ENCODE peak calls at places on chromosomes 13 and 19, in eight cellular contexts. J is heart left ventricle; X is coronary artery; S is WERI-Rb-1; V is naive thymus-derived CD4-positive, alpha-beta T cell; M is thoracic aorta; K is ascending aorta; C is H1. F is an unnamed sample.
A peak's percentile ranks its signal among the peaks of the same experiment; 100 is the strongest.

GRCh38 chr19:4707956-4708650 is 15.5 kb downstream of the DPP9 start:
- DNase-seq in C (no peak), J (peak; percentile 84), X (no peak), S (no peak), M (no peak), V (no peak), K (peak; percentile 73), F (no peak)

GRCh38 chr19:28737526-28737925 is 475.4 kb downstream of the UQCRFS1 start:
- DNase-seq in X (no peak), C (no peak), V (no peak), M (no peak), S (no peak), K (no peak), J (no peak), F (no peak)

GRCh38 chr13:32911506-32911905 is 104.7 kb upstream of the KL start:
- DNase-seq in J (no peak), M (no peak), X (no peak), V (peak; percentile 29), C (no peak), S (peak; percentile 48), K (no peak), F (peak; percentile 50)

GRCh38 chr13:36086117-36086516 is 45.1 kb downstream of the DCLK1 start:
- DNase-seq in M (no peak), X (no peak), J (no peak), S (peak; percentile 13), C (no peak), V (no peak), K (no peak), F (no peak)

GRCh38 chr13:51364404-51365008 is 25.0 kb downstream of the SERPINE3 start:
- DNase-seq in J (no peak), M (no peak), K (no peak), V (no peak), C (no peak), X (no peak), S (no peak), F (no peak)

GRCh38 chr13:40118337-40118736 is 462.9 kb downstream of the COG6 start:
- DNase-seq in S (no peak), V (no peak), J (no peak), K (no peak), C (no peak), X (no peak), M (no peak), F (no peak)

GRCh38 chr19:54430306-54431254 is 15.3 kb downstream of the TTYH1 start:
- DNase-seq in K (no peak), J (no peak), C (peak; percentile 94), S (peak; percentile 67), X (no peak), M (no peak), V (peak; percentile 30), F (peak; percentile 37)

GRCh38 chr13:48144413-48145035 is 49.6 kb upstream of the MED4 start:
- DNase-seq in K (peak; percentile 72), X (no peak), J (peak; percentile 59), S (no peak), C (no peak), M (no peak), V (peak; percentile 27), F (no peak)

GRCh38 chr13:67632590-67632989 is 402.5 kb upstream of the PCDH9 start:
- DNase-seq in C (no peak), M (no peak), J (no peak), K (no peak), S (no peak), V (no peak), X (no peak), F (no peak)

GRCh38 chr13:109043561-109044075 is 414.2 kb downstream of the MYO16 start:
- DNase-seq in M (no peak), C (no peak), K (no peak), S (peak; percentile 80), X (no peak), J (no peak), V (no peak), F (no peak)

GRCh38 chr13:52695856-52696255 is 43.2 kb downstream of the SUGT1 start:
- DNase-seq in J (no peak), C (no peak), X (no peak), M (no peak), K (no peak), V (no peak), S (no peak), F (no peak)

GRCh38 chr13:100291626-100292025 is 202.7 kb downstream of the PCCA start:
- DNase-seq in M (no peak), V (no peak), K (no peak), S (no peak), C (no peak), J (no peak), X (no peak), F (no peak)

GRCh38 chr19:679418-680286 is 3.5 kb downstream of the FSTL3 start:
- DNase-seq in S (peak; percentile 44), J (peak; percentile 90), K (peak; percentile 88), M (no peak), V (peak; percentile 28), C (no peak), X (peak; percentile 92), F (peak; percentile 62)

GRCh38 chr13:87669379-87669978 is 1.7 kb upstream of the SLITRK5 start:
- DNase-seq in S (peak; percentile 65), K (no peak), J (no peak), X (no peak), C (no peak), M (no peak), V (no peak), F (peak; percentile 22)

GRCh38 chr13:83780201-83780600 is 102.1 kb downstream of the SLITRK1 start:
- DNase-seq in M (no peak), J (no peak), C (no peak), K (no peak), S (peak; percentile 30), V (no peak), X (no peak), F (peak; percentile 39)

GRCh38 chr19:6876790-6877189 is 10.6 kb upstream of the ADGRE1 start:
- DNase-seq in X (no peak), S (no peak), K (no peak), J (no peak), V (no peak), C (no peak), M (no peak), F (no peak)

GRCh38 chr13:78787189-78787588 is 128.2 kb upstream of the OBI1 start:
- DNase-seq in V (no peak), K (no peak), X (no peak), M (no peak), J (no peak), C (no peak), S (no peak), F (peak; percentile 65)

GRCh38 chr19:50697414-50698124 is 22.0 kb downstream of the SHANK1 start:
- DNase-seq in V (no peak), X (no peak), K (no peak), J (no peak), M (no peak), C (no peak), S (no peak), F (no peak)

GRCh38 chr19:41018736-41019290 is 27.7 kb downstream of the CYP2B6 start:
- DNase-seq in C (no peak), M (no peak), S (no peak), V (no peak), K (no peak), J (no peak), X (peak; percentile 17), F (no peak)

GRCh38 chr19:13155472-13156284 is 5.5 kb downstream of the IER2 start:
- DNase-seq in S (peak; percentile 30), M (no peak), C (peak; percentile 89), V (peak; percentile 82), X (peak; percentile 93), K (peak; percentile 91), J (peak; percentile 91), F (peak; percentile 95)

GRCh38 chr13:20191902-20192469 is 752 bp downstream of the GJB2 start:
- DNase-seq in C (peak; percentile 65), J (no peak), S (no peak), X (peak; percentile 38), V (no peak), K (no peak), M (no peak), F (no peak)

GRCh38 chr13:21901772-21902708 is 231.2 kb downstream of the FGF9 start:
- DNase-seq in S (no peak), C (no peak), X (no peak), M (no peak), K (no peak), J (no peak), V (no peak), F (no peak)
- H3K27ac ChIP-seq in S (no peak overlapping the region), C (no peak overlapping the region), X (no peak overlapping the region), M (peak overlapping the region; percentile 35), K (no peak overlapping the region), J (no peak overlapping the region), V (no peak overlapping the region), F (no peak overlapping the region)

GRCh38 chr19:11203194-11204075 is 6.1 kb upstream of the KANK2 start:
- DNase-seq in J (peak; percentile 89), V (no peak), S (peak; percentile 64), C (peak; percentile 88), M (peak; percentile 80), K (peak; percentile 95), X (peak; percentile 95), F (peak; percentile 85)
- H3K27ac ChIP-seq in J (peak overlapping the region; percentile 83), V (no peak overlapping the region), S (no peak overlapping the region), C (no peak overlapping the region), M (peak overlapping the region; percentile 97), K (peak overlapping the region; percentile 93), X (peak overlapping the region; percentile 95), F (peak overlapping the region; percentile 74)

DNA sequence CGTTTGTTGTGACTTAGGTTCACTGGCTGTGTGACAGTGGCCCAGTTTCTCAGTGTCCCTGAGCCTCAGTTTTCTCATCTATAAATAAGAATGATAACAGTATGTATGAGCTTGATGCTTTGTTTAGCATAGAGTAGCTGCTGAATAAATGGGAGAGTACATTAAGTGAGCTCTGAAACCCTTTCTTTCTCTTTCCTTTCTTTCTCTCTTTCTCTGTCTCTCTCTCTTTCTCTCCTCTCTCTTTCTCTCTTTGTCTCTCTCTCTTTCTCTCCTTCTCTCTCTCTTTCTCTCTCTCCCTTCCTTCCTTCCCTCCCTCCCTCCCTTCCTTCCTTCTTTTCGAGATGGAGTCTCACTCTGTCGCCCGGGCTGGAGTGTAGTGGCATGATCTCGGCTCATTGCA is 2.0 kb downstream of the KXD1 start:
- DNase-seq in C (no peak), X (no peak), S (no peak), J (no peak), M (no peak), V (no peak), K (no peak), F (no peak)
- H3K27ac ChIP-seq in C (no peak overlapping the region), X (peak overlapping the region; percentile 89), S (no peak overlapping the region), J (no peak overlapping the region), M (peak overlapping the region; percentile 93), V (peak overlapping the region; percentile 95), K (peak overlapping the region; percentile 98), F (no peak overlapping the region)

GRCh38 chr19:37986048-37986750 is 79.2 kb downstream of the SIPA1L3 start:
- DNase-seq in M (no peak), C (no peak), J (no peak), S (no peak), K (no peak), X (no peak), V (no peak), F (no peak)
- H3K27ac ChIP-seq in M (no peak overlapping the region), C (peak overlapping the region; percentile 8), J (no peak overlapping the region), S (no peak overlapping the region), K (no peak overlapping the region), X (no peak overlapping the region), V (peak overlapping the region; percentile 46), F (no peak overlapping the region)

F was measured in SJCRH30.